ENCODE peak calls at places on chromosomes 4 and X, in six cellular contexts. One of them, this sample, is unnamed.

GRCh38 chrX:10582945-10583344 is 37.4 kb downstream of the MID1 start:
- DNase-seq in stimulated activated CD8-positive, alpha-beta memory T cell treated with anti-CD3 and anti-CD28 coated beads, Interleukin-4, amount 100 ng/mL, for 1 hour: no peak
- DNase-seq in left ventricle myocardium inferior: no peak
- DNase-seq in NCI-H1105 treated with DMSO at 0.1 percent for 48 hours: no peak
- DNase-seq in aorta: no peak
- DNase-seq in GM13977: no peak
- DNase-seq in this sample: no peak

GRCh38 chr4:93814141-93814540 is 14.4 kb upstream of the ATOH1 start:
- DNase-seq in stimulated activated CD8-positive, alpha-beta memory T cell treated with anti-CD3 and anti-CD28 coated beads, Interleukin-4, amount 100 ng/mL, for 1 hour: no peak
- DNase-seq in left ventricle myocardium inferior: no peak
- DNase-seq in NCI-H1105 treated with DMSO at 0.1 percent for 48 hours: no peak
- DNase-seq in aorta: no peak
- DNase-seq in GM13977: no peak
- DNase-seq in this sample: no peak

GRCh38 chr4:85067342-85067741 is 100.9 kb upstream of the WDFY3 start:
- DNase-seq in stimulated activated CD8-positive, alpha-beta memory T cell treated with anti-CD3 and anti-CD28 coated beads, Interleukin-4, amount 100 ng/mL, for 1 hour: no peak
- DNase-seq in left ventricle myocardium inferior: no peak
- DNase-seq in NCI-H1105 treated with DMSO at 0.1 percent for 48 hours: no peak
- DNase-seq in aorta: no peak
- DNase-seq in GM13977: no peak
- DNase-seq in this sample: no peak

GRCh38 chr4:150323551-150324325 is 245.5 kb downstream of the DCLK2 start:
- DNase-seq in stimulated activated CD8-positive, alpha-beta memory T cell treated with anti-CD3 and anti-CD28 coated beads, Interleukin-4, amount 100 ng/mL, for 1 hour: no peak
- DNase-seq in left ventricle myocardium inferior: no peak
- DNase-seq in NCI-H1105 treated with DMSO at 0.1 percent for 48 hours: no peak
- DNase-seq in aorta: no peak
- DNase-seq in GM13977: no peak
- DNase-seq in this sample: no peak

GRCh38 chr4:154998773-154999172 is 209.7 kb upstream of the NPY2R start:
- DNase-seq in stimulated activated CD8-positive, alpha-beta memory T cell treated with anti-CD3 and anti-CD28 coated beads, Interleukin-4, amount 100 ng/mL, for 1 hour: no peak
- DNase-seq in left ventricle myocardium inferior: no peak
- DNase-seq in NCI-H1105 treated with DMSO at 0.1 percent for 48 hours: no peak
- DNase-seq in aorta: no peak
- DNase-seq in GM13977: no peak
- DNase-seq in this sample: no peak

GRCh38 chr4:59664771-59665170 is 1535.4 kb upstream of the ADGRL3 start:
- DNase-seq in stimulated activated CD8-positive, alpha-beta memory T cell treated with anti-CD3 and anti-CD28 coated beads, Interleukin-4, amount 100 ng/mL, for 1 hour: no peak
- DNase-seq in left ventricle myocardium inferior: no peak
- DNase-seq in NCI-H1105 treated with DMSO at 0.1 percent for 48 hours: peak; percentile 19
- DNase-seq in aorta: no peak
- DNase-seq in GM13977: no peak
- DNase-seq in this sample: no peak

GRCh38 chrX:115665122-115665521 is 104.1 kb downstream of the PLS3 start:
- DNase-seq in stimulated activated CD8-positive, alpha-beta memory T cell treated with anti-CD3 and anti-CD28 coated beads, Interleukin-4, amount 100 ng/mL, for 1 hour: no peak
- DNase-seq in left ventricle myocardium inferior: no peak
- DNase-seq in NCI-H1105 treated with DMSO at 0.1 percent for 48 hours: no peak
- DNase-seq in aorta: no peak
- DNase-seq in GM13977: no peak
- DNase-seq in this sample: no peak

GRCh38 chr4:41145571-41146078 is 68.7 kb downstream of the APBB2 start:
- DNase-seq in stimulated activated CD8-positive, alpha-beta memory T cell treated with anti-CD3 and anti-CD28 coated beads, Interleukin-4, amount 100 ng/mL, for 1 hour: no peak
- DNase-seq in left ventricle myocardium inferior: no peak
- DNase-seq in NCI-H1105 treated with DMSO at 0.1 percent for 48 hours: no peak
- DNase-seq in aorta: no peak
- DNase-seq in GM13977: no peak
- DNase-seq in this sample: no peak

GRCh38 chr4:36385951-36386561 is 104.6 kb downstream of the DTHD1 start:
- DNase-seq in stimulated activated CD8-positive, alpha-beta memory T cell treated with anti-CD3 and anti-CD28 coated beads, Interleukin-4, amount 100 ng/mL, for 1 hour: peak; percentile 5
- DNase-seq in left ventricle myocardium inferior: no peak
- DNase-seq in NCI-H1105 treated with DMSO at 0.1 percent for 48 hours: no peak
- DNase-seq in aorta: no peak
- DNase-seq in GM13977: peak; percentile 26
- DNase-seq in this sample: no peak

GRCh38 chr4:156915216-156915615 is 56.4 kb downstream of the PDGFC start:
- DNase-seq in stimulated activated CD8-positive, alpha-beta memory T cell treated with anti-CD3 and anti-CD28 coated beads, Interleukin-4, amount 100 ng/mL, for 1 hour: no peak
- DNase-seq in left ventricle myocardium inferior: no peak
- DNase-seq in NCI-H1105 treated with DMSO at 0.1 percent for 48 hours: no peak
- DNase-seq in aorta: no peak
- DNase-seq in GM13977: no peak
- DNase-seq in this sample: no peak

GRCh38 chr4:38099020-38099600 is 138.9 kb downstream of the PTTG2 start:
- DNase-seq in stimulated activated CD8-positive, alpha-beta memory T cell treated with anti-CD3 and anti-CD28 coated beads, Interleukin-4, amount 100 ng/mL, for 1 hour: no peak
- DNase-seq in left ventricle myocardium inferior: no peak
- DNase-seq in NCI-H1105 treated with DMSO at 0.1 percent for 48 hours: no peak
- DNase-seq in aorta: no peak
- DNase-seq in GM13977: no peak
- DNase-seq in this sample: no peak

GRCh38 chr4:116573540-116573939 is 511.8 kb downstream of the TRAM1L1 start:
- DNase-seq in stimulated activated CD8-positive, alpha-beta memory T cell treated with anti-CD3 and anti-CD28 coated beads, Interleukin-4, amount 100 ng/mL, for 1 hour: no peak
- DNase-seq in left ventricle myocardium inferior: no peak
- DNase-seq in NCI-H1105 treated with DMSO at 0.1 percent for 48 hours: no peak
- DNase-seq in aorta: no peak
- DNase-seq in GM13977: no peak
- DNase-seq in this sample: no peak

GRCh38 chrX:85108165-85108564 is 104.5 kb downstream of the APOOL start:
- DNase-seq in stimulated activated CD8-positive, alpha-beta memory T cell treated with anti-CD3 and anti-CD28 coated beads, Interleukin-4, amount 100 ng/mL, for 1 hour: no peak
- DNase-seq in left ventricle myocardium inferior: no peak
- DNase-seq in NCI-H1105 treated with DMSO at 0.1 percent for 48 hours: no peak
- DNase-seq in aorta: no peak
- DNase-seq in GM13977: no peak
- DNase-seq in this sample: no peak

GRCh38 chr4:124092101-124093057 is 620.2 kb downstream of the ANKRD50 start:
- DNase-seq in stimulated activated CD8-positive, alpha-beta memory T cell treated with anti-CD3 and anti-CD28 coated beads, Interleukin-4, amount 100 ng/mL, for 1 hour: no peak
- DNase-seq in left ventricle myocardium inferior: peak; percentile 12
- DNase-seq in NCI-H1105 treated with DMSO at 0.1 percent for 48 hours: no peak
- DNase-seq in aorta: no peak
- DNase-seq in GM13977: no peak
- DNase-seq in this sample: no peak

GRCh38 chr4:184345573-184345922 is 127.9 kb upstream of the ENPP6 start:
- DNase-seq in stimulated activated CD8-positive, alpha-beta memory T cell treated with anti-CD3 and anti-CD28 coated beads, Interleukin-4, amount 100 ng/mL, for 1 hour: no peak
- DNase-seq in left ventricle myocardium inferior: peak; percentile 58
- DNase-seq in NCI-H1105 treated with DMSO at 0.1 percent for 48 hours: no peak
- DNase-seq in aorta: peak; percentile 76
- DNase-seq in GM13977: no peak
- DNase-seq in this sample: no peak

GRCh38 chrX:69234624-69235023 is 69.4 kb upstream of the PJA1 start:
- DNase-seq in stimulated activated CD8-positive, alpha-beta memory T cell treated with anti-CD3 and anti-CD28 coated beads, Interleukin-4, amount 100 ng/mL, for 1 hour: no peak
- DNase-seq in left ventricle myocardium inferior: no peak
- DNase-seq in NCI-H1105 treated with DMSO at 0.1 percent for 48 hours: no peak
- DNase-seq in aorta: no peak
- DNase-seq in GM13977: no peak
- DNase-seq in this sample: no peak

GRCh38 chr4:122603156-122603574 is 17.7 kb downstream of the IL21 start:
- DNase-seq in stimulated activated CD8-positive, alpha-beta memory T cell treated with anti-CD3 and anti-CD28 coated beads, Interleukin-4, amount 100 ng/mL, for 1 hour: no peak
- DNase-seq in left ventricle myocardium inferior: no peak
- DNase-seq in NCI-H1105 treated with DMSO at 0.1 percent for 48 hours: no peak
- DNase-seq in aorta: no peak
- DNase-seq in GM13977: no peak
- DNase-seq in this sample: no peak

GRCh38 chrX:3577551-3577950 is 135.9 kb downstream of the PRKX start:
- DNase-seq in stimulated activated CD8-positive, alpha-beta memory T cell treated with anti-CD3 and anti-CD28 coated beads, Interleukin-4, amount 100 ng/mL, for 1 hour: no peak
- DNase-seq in left ventricle myocardium inferior: no peak
- DNase-seq in NCI-H1105 treated with DMSO at 0.1 percent for 48 hours: no peak
- DNase-seq in aorta: no peak
- DNase-seq in GM13977: no peak
- DNase-seq in this sample: no peak

GRCh38 chr4:153647975-153648374 is 36.1 kb upstream of the TLR2 start:
- DNase-seq in stimulated activated CD8-positive, alpha-beta memory T cell treated with anti-CD3 and anti-CD28 coated beads, Interleukin-4, amount 100 ng/mL, for 1 hour: no peak
- DNase-seq in left ventricle myocardium inferior: no peak
- DNase-seq in NCI-H1105 treated with DMSO at 0.1 percent for 48 hours: no peak
- DNase-seq in aorta: no peak
- DNase-seq in GM13977: no peak
- DNase-seq in this sample: no peak

GRCh38 chr4:123939621-123940020 is 543.0 kb downstream of the SPRY1 start:
- DNase-seq in stimulated activated CD8-positive, alpha-beta memory T cell treated with anti-CD3 and anti-CD28 coated beads, Interleukin-4, amount 100 ng/mL, for 1 hour: no peak
- DNase-seq in left ventricle myocardium inferior: no peak
- DNase-seq in NCI-H1105 treated with DMSO at 0.1 percent for 48 hours: no peak
- DNase-seq in aorta: no peak
- DNase-seq in GM13977: no peak
- DNase-seq in this sample: peak; percentile 74

GRCh38 chr4:39036172-39036571 is 4.0 kb upstream of the TMEM156 start:
- DNase-seq in stimulated activated CD8-positive, alpha-beta memory T cell treated with anti-CD3 and anti-CD28 coated beads, Interleukin-4, amount 100 ng/mL, for 1 hour: no peak
- DNase-seq in left ventricle myocardium inferior: no peak
- DNase-seq in NCI-H1105 treated with DMSO at 0.1 percent for 48 hours: no peak
- DNase-seq in aorta: no peak
- DNase-seq in GM13977: no peak
- DNase-seq in this sample: no peak

GRCh38 chr4:102219143-102219542 is 126.1 kb downstream of the SLC39A8 start:
- DNase-seq in stimulated activated CD8-positive, alpha-beta memory T cell treated with anti-CD3 and anti-CD28 coated beads, Interleukin-4, amount 100 ng/mL, for 1 hour: no peak
- DNase-seq in left ventricle myocardium inferior: no peak
- DNase-seq in NCI-H1105 treated with DMSO at 0.1 percent for 48 hours: peak; percentile 42
- DNase-seq in aorta: no peak
- DNase-seq in GM13977: no peak
- DNase-seq in this sample: no peak

GRCh38 chrX:121876316-121876715 is 828.9 kb downstream of the GLUD2 start:
- DNase-seq in stimulated activated CD8-positive, alpha-beta memory T cell treated with anti-CD3 and anti-CD28 coated beads, Interleukin-4, amount 100 ng/mL, for 1 hour: no peak
- DNase-seq in left ventricle myocardium inferior: no peak
- DNase-seq in NCI-H1105 treated with DMSO at 0.1 percent for 48 hours: no peak
- DNase-seq in aorta: no peak
- DNase-seq in GM13977: no peak
- DNase-seq in this sample: peak; percentile 37

GRCh38 chr4:96315815-96316214 is 475.9 kb downstream of the PDHA2 start:
- DNase-seq in stimulated activated CD8-positive, alpha-beta memory T cell treated with anti-CD3 and anti-CD28 coated beads, Interleukin-4, amount 100 ng/mL, for 1 hour: no peak
- DNase-seq in left ventricle myocardium inferior: no peak
- DNase-seq in NCI-H1105 treated with DMSO at 0.1 percent for 48 hours: no peak
- DNase-seq in aorta: no peak
- DNase-seq in GM13977: no peak
- DNase-seq in this sample: no peak

GRCh38 chr4:1641671-1642070 is 42.4 kb downstream of the FAM53A start:
- DNase-seq in stimulated activated CD8-positive, alpha-beta memory T cell treated with anti-CD3 and anti-CD28 coated beads, Interleukin-4, amount 100 ng/mL, for 1 hour: no peak
- DNase-seq in left ventricle myocardium inferior: no peak
- DNase-seq in NCI-H1105 treated with DMSO at 0.1 percent for 48 hours: no peak
- DNase-seq in aorta: no peak
- DNase-seq in GM13977: no peak
- DNase-seq in this sample: no peak

GRCh38 chr4:10706236-10706635 is 21.7 kb upstream of the CLNK start:
- DNase-seq in stimulated activated CD8-positive, alpha-beta memory T cell treated with anti-CD3 and anti-CD28 coated beads, Interleukin-4, amount 100 ng/mL, for 1 hour: no peak
- DNase-seq in left ventricle myocardium inferior: no peak
- DNase-seq in NCI-H1105 treated with DMSO at 0.1 percent for 48 hours: no peak
- DNase-seq in aorta: no peak
- DNase-seq in GM13977: no peak
- DNase-seq in this sample: no peak

GRCh38 chr4:22986881-22987280 is 294.1 kb downstream of the GBA3 start:
- DNase-seq in stimulated activated CD8-positive, alpha-beta memory T cell treated with anti-CD3 and anti-CD28 coated beads, Interleukin-4, amount 100 ng/mL, for 1 hour: no peak
- DNase-seq in left ventricle myocardium inferior: no peak
- DNase-seq in NCI-H1105 treated with DMSO at 0.1 percent for 48 hours: no peak
- DNase-seq in aorta: no peak
- DNase-seq in GM13977: no peak
- DNase-seq in this sample: no peak

GRCh38 chr4:151979835-151980234 is 219.0 kb upstream of the GATB start:
- DNase-seq in stimulated activated CD8-positive, alpha-beta memory T cell treated with anti-CD3 and anti-CD28 coated beads, Interleukin-4, amount 100 ng/mL, for 1 hour: no peak
- DNase-seq in left ventricle myocardium inferior: no peak
- DNase-seq in NCI-H1105 treated with DMSO at 0.1 percent for 48 hours: no peak
- DNase-seq in aorta: no peak
- DNase-seq in GM13977: no peak
- DNase-seq in this sample: no peak

GRCh38 chr4:153432971-153433752 is 33.0 kb upstream of the TMEM131L start:
- DNase-seq in stimulated activated CD8-positive, alpha-beta memory T cell treated with anti-CD3 and anti-CD28 coated beads, Interleukin-4, amount 100 ng/mL, for 1 hour: no peak
- DNase-seq in left ventricle myocardium inferior: peak; percentile 26
- DNase-seq in NCI-H1105 treated with DMSO at 0.1 percent for 48 hours: peak; percentile 10
- DNase-seq in aorta: peak; percentile 78
- DNase-seq in GM13977: peak; percentile 78
- DNase-seq in this sample: peak; percentile 47

GRCh38 chrX:19747672-19748610 is 139.5 kb downstream of the SH3KBP1 start:
- DNase-seq in stimulated activated CD8-positive, alpha-beta memory T cell treated with anti-CD3 and anti-CD28 coated beads, Interleukin-4, amount 100 ng/mL, for 1 hour: peak; percentile 20
- DNase-seq in left ventricle myocardium inferior: peak; percentile 13
- DNase-seq in NCI-H1105 treated with DMSO at 0.1 percent for 48 hours: no peak
- DNase-seq in aorta: peak; percentile 48
- DNase-seq in GM13977: no peak
- DNase-seq in this sample: no peak

GRCh38 chr4:128825226-128825625 is 15.7 kb downstream of the JADE1 start:
- DNase-seq in stimulated activated CD8-positive, alpha-beta memory T cell treated with anti-CD3 and anti-CD28 coated beads, Interleukin-4, amount 100 ng/mL, for 1 hour: no peak
- DNase-seq in left ventricle myocardium inferior: no peak
- DNase-seq in NCI-H1105 treated with DMSO at 0.1 percent for 48 hours: no peak
- DNase-seq in aorta: no peak
- DNase-seq in GM13977: no peak
- DNase-seq in this sample: no peak

GRCh38 chr4:1011022-1011694 is at the start of gene FGFRL1:
- DNase-seq in stimulated activated CD8-positive, alpha-beta memory T cell treated with anti-CD3 and anti-CD28 coated beads, Interleukin-4, amount 100 ng/mL, for 1 hour: peak; percentile 83
- DNase-seq in left ventricle myocardium inferior: peak; percentile 96
- DNase-seq in NCI-H1105 treated with DMSO at 0.1 percent for 48 hours: no peak
- DNase-seq in aorta: peak; percentile 96
- DNase-seq in GM13977: peak; percentile 97
- DNase-seq in this sample: no peak

This sample was measured in non-pigmented ciliary epithelial cell.